ENCODE peak calls at places on chromosome 10, in ten cellular contexts. S is neural crest cell, O is nucleus accumbens, D is foreskin fibroblast, G is H54, A is nephron progenitor cell, N is Caki2, T is mucosa of descending colon, W is AG09319, B is cardiac fibroblast. U is an unnamed sample.

GRCh38 chr10:67114945-67115344 is 189.1 kb downstream of the LRRTM3 start:
- DNase-seq in S (no peak), O (no peak), D (no peak), G (no peak), A (no peak), N (peak), T (no peak), W (no peak), B (no peak), U (no peak)

GRCh38 chr10:45398595-45398994 is 24.6 kb downstream of the ALOX5 start:
- DNase-seq in S (no peak), O (no peak), D (no peak), G (no peak), A (no peak), N (no peak), T (no peak), W (no peak), B (no peak), U (no peak)

GRCh38 chr10:60206735-60207134 is 182.9 kb downstream of the ANK3 start:
- DNase-seq in S (no peak), O (no peak), D (no peak), G (no peak), A (no peak), N (no peak), T (peak), W (no peak), B (peak), U (no peak)

GRCh38 chr10:106424981-106425380 is 739.5 kb downstream of the SORCS1 start:
- DNase-seq in S (no peak), O (no peak), D (peak), G (no peak), A (no peak), N (no peak), T (no peak), W (no peak), B (peak), U (no peak)

GRCh38 chr10:97154789-97155188 is 31.0 kb downstream of the SLIT1 start:
- DNase-seq in S (no peak), O (no peak), D (no peak), G (no peak), A (no peak), N (no peak), T (no peak), W (no peak), B (no peak), U (no peak)

GRCh38 chr10:27383595-27384542 is 120.2 kb upstream of the RAB18 start:
- DNase-seq in S (no peak), O (no peak), D (no peak), G (no peak), A (no peak), N (peak), T (no peak), W (no peak), B (no peak), U (peak)

GRCh38 chr10:10830316-10831061 is 187.2 kb upstream of the CELF2 start:
- DNase-seq in S (no peak), O (no peak), D (peak), G (no peak), A (no peak), N (no peak), T (no peak), W (peak), B (peak), U (peak)

GRCh38 chr10:58897708-58898107 is 278.7 kb upstream of the PHYHIPL start:
- DNase-seq in S (no peak), O (no peak), D (no peak), G (no peak), A (no peak), N (no peak), T (no peak), W (no peak), B (peak), U (no peak)

GRCh38 chr10:27525819-27526218 is 21.7 kb downstream of the RAB18 start:
- DNase-seq in S (no peak), O (no peak), D (peak), G (no peak), A (no peak), N (no peak), T (no peak), W (peak), B (peak), U (no peak)

GRCh38 chr10:97060441-97061084 is 125.2 kb downstream of the SLIT1 start:
- DNase-seq in S (no peak), O (no peak), D (no peak), G (no peak), A (no peak), N (no peak), T (no peak), W (no peak), B (no peak), U (no peak)

GRCh38 chr10:78065616-78066410 is 32.1 kb downstream of the RPS24 start:
- DNase-seq in S (no peak), O (no peak), D (no peak), G (no peak), A (no peak), N (no peak), T (peak), W (no peak), B (no peak), U (no peak)

GRCh38 chr10:118732253-118733194 is 22.2 kb downstream of the CACUL1 start:
- DNase-seq in S (no peak), O (no peak), D (no peak), G (no peak), A (no peak), N (no peak), T (peak), W (no peak), B (no peak), U (no peak)

GRCh38 chr10:16909961-16910794 is 93.0 kb upstream of the RSU1 start:
- DNase-seq in S (no peak), O (no peak), D (no peak), G (no peak), A (no peak), N (no peak), T (no peak), W (no peak), B (peak), U (no peak)

GRCh38 chr10:53440641-53441040 is 668.1 kb upstream of the MBL2 start:
- DNase-seq in S (no peak), O (no peak), D (no peak), G (no peak), A (no peak), N (no peak), T (no peak), W (no peak), B (no peak), U (no peak)

GRCh38 chr10:69629897-69630650 is at the start of gene FAM241B:
- DNase-seq in S (peak), O (peak), D (no peak), G (peak), A (peak), N (peak), T (peak), W (no peak), B (peak), U (peak)

GRCh38 chr10:122306282-122306681 is 35.2 kb downstream of the BTBD16 start:
- DNase-seq in S (no peak), O (no peak), D (no peak), G (no peak), A (no peak), N (no peak), T (no peak), W (no peak), B (no peak), U (no peak)

GRCh38 chr10:121655254-121656142 is 57.3 kb upstream of the FGFR2 start:
- DNase-seq in S (no peak), O (no peak), D (no peak), G (no peak), A (no peak), N (no peak), T (no peak), W (no peak), B (no peak), U (no peak)

GRCh38 chr10:7826971-7827370 is 8.7 kb downstream of the TAF3 start:
- DNase-seq in S (no peak), O (no peak), D (no peak), G (peak), A (no peak), N (peak), T (no peak), W (no peak), B (peak), U (peak)

GRCh38 chr10:111018021-111018420 is 58.8 kb upstream of the ADRA2A start:
- DNase-seq in S (no peak), O (no peak), D (no peak), G (no peak), A (no peak), N (no peak), T (no peak), W (no peak), B (peak), U (no peak)

GRCh38 chr10:131977323-131978096 is 4.2 kb downstream of the BNIP3 start:
- DNase-seq in S (no peak), O (no peak), D (no peak), G (no peak), A (no peak), N (peak), T (no peak), W (no peak), B (no peak), U (no peak)

GRCh38 chr10:119803264-119803663 is 69.4 kb downstream of the MCMBP start:
- DNase-seq in S (no peak), O (no peak), D (peak), G (peak), A (no peak), N (no peak), T (no peak), W (no peak), B (peak), U (peak)

GRCh38 chr10:103276941-103277712 is at the start of gene INA:
- DNase-seq in S (peak), O (peak), D (peak), G (no peak), A (peak), N (no peak), T (peak), W (no peak), B (peak), U (peak)

GRCh38 chr10:338176-339037 is 203.2 kb downstream of the ZMYND11 start:
- DNase-seq in S (no peak), O (no peak), D (no peak), G (no peak), A (no peak), N (peak), T (no peak), W (peak), B (no peak), U (no peak)

GRCh38 chr10:118496525-118496924 is 98.9 kb downstream of the PRLHR start:
- DNase-seq in S (no peak), O (no peak), D (no peak), G (no peak), A (no peak), N (no peak), T (no peak), W (no peak), B (no peak), U (no peak)

GRCh38 chr10:22682237-22683192 is 31.9 kb downstream of the PIP4K2A start:
- DNase-seq in S (no peak), O (no peak), D (peak), G (no peak), A (no peak), N (peak), T (no peak), W (no peak), B (peak), U (no peak)

GRCh38 chr10:49076741-49077521 is 38.4 kb downstream of the VSTM4 start:
- DNase-seq in S (no peak), O (no peak), D (no peak), G (no peak), A (no peak), N (no peak), T (no peak), W (no peak), B (no peak), U (no peak)

GRCh38 chr10:35356725-35357092 is 20.4 kb downstream of the CCNY start:
- DNase-seq in S (no peak), O (no peak), D (no peak), G (no peak), A (no peak), N (no peak), T (no peak), W (no peak), B (no peak), U (no peak)

GRCh38 chr10:70508912-70509366 is 30.4 kb downstream of the PALD1 start:
- DNase-seq in S (no peak), O (peak), D (no peak), G (no peak), A (no peak), N (no peak), T (peak), W (no peak), B (peak), U (no peak)

GRCh38 chr10:62614389-62615157 is 189.9 kb upstream of the ADO start:
- DNase-seq in S (no peak), O (no peak), D (peak), G (peak), A (no peak), N (no peak), T (no peak), W (no peak), B (peak), U (no peak)

GRCh38 chr10:127151541-127151940 is 44.9 kb downstream of the INSYN2A start:
- DNase-seq in S (no peak), O (no peak), D (no peak), G (no peak), A (no peak), N (peak), T (no peak), W (no peak), B (no peak), U (no peak)

GRCh38 chr10:79328737-79329504 is 18.3 kb upstream of the PPIF start:
- DNase-seq in S (no peak), O (no peak), D (no peak), G (peak), A (no peak), N (peak), T (peak), W (no peak), B (no peak), U (no peak)

GRCh38 chr10:34406463-34407138 is 408.5 kb downstream of the PARD3 start:
- DNase-seq in S (no peak), O (no peak), D (no peak), G (no peak), A (no peak), N (no peak), T (no peak), W (no peak), B (no peak), U (no peak)

GRCh38 chr10:57593983-57594573 is 673.6 kb downstream of the IPMK start:
- DNase-seq in S (no peak), O (no peak), D (no peak), G (no peak), A (no peak), N (no peak), T (no peak), W (no peak), B (no peak), U (no peak)

GRCh38 chr10:86344281-86344680 is 22.3 kb downstream of the GRID1 start:
- DNase-seq in S (no peak), O (no peak), D (no peak), G (no peak), A (no peak), N (no peak), T (no peak), W (no peak), B (no peak), U (no peak)

GRCh38 chr10:60434418-60435046 is 44.9 kb upstream of the ANK3 start:
- DNase-seq in S (peak), O (peak), D (peak), G (no peak), A (peak), N (peak), T (no peak), W (no peak), B (peak), U (peak)

U was measured in HTR-8/SVneo.